ENCODE peak calls at places on chromosome 14, in seven cellular contexts. M is iPS DF 6.9, J is GM23338, G is lung, N is BJ, A is prostate gland, I is fibroblast of the aortic adventitia. Q is an unnamed sample.

GRCh38 chr14:21241218-21241819 is 27.9 kb downstream of the HNRNPC start:
- DNase-seq in J (peak), I (peak), G (no peak), N (no peak), A (no peak), M (no peak), Q (no peak)

GRCh38 chr14:31567651-31568050 is 6.4 kb downstream of the NUBPL start:
- DNase-seq in M (no peak), I (no peak), A (no peak), J (no peak), G (no peak), N (no peak), Q (no peak)

GRCh38 chr14:50045039-50045711 is 71.2 kb downstream of the VCPKMT start:
- DNase-seq in N (peak), G (peak), I (peak), J (no peak), M (no peak), A (peak), Q (peak)

GRCh38 chr14:94123296-94123695 is 6.1 kb downstream of the IFI27L2 start:
- DNase-seq in J (no peak), G (no peak), I (no peak), M (no peak), N (no peak), A (no peak), Q (no peak)

GRCh38 chr14:56796259-56796658 is 14.0 kb downstream of the OTX2 start:
- DNase-seq in I (no peak), A (no peak), G (no peak), M (no peak), J (peak), N (no peak), Q (no peak)

GRCh38 chr14:60753264-60754126 is 18.9 kb downstream of the MNAT1 start:
- DNase-seq in N (no peak), I (no peak), G (no peak), J (no peak), A (no peak), M (no peak), Q (peak)

GRCh38 chr14:46691819-46692218 is 40.2 kb upstream of the RPL10L start:
- DNase-seq in G (no peak), N (no peak), I (no peak), J (no peak), M (no peak), A (peak), Q (no peak)

GRCh38 chr14:47366006-47366405 is 309.4 kb downstream of the MDGA2 start:
- DNase-seq in G (no peak), N (no peak), J (peak), A (no peak), I (no peak), M (no peak), Q (no peak)

GRCh38 chr14:91061309-91061887 is 957 bp upstream of the RPS6KA5 start:
- DNase-seq in G (no peak), A (no peak), I (no peak), J (no peak), N (no peak), M (no peak), Q (no peak)

GRCh38 chr14:52939427-52939826 is 11.4 kb downstream of the FERMT2 start:
- DNase-seq in G (no peak), A (no peak), J (no peak), M (no peak), I (no peak), N (no peak), Q (no peak)

GRCh38 chr14:92850492-92850891 is 56.4 kb downstream of the GOLGA5 start:
- DNase-seq in I (no peak), N (no peak), J (no peak), A (no peak), G (no peak), M (no peak), Q (peak)

GRCh38 chr14:83347874-83348273 is 1814.2 kb upstream of the SEL1L start:
- DNase-seq in J (no peak), G (no peak), A (no peak), M (no peak), I (no peak), N (no peak), Q (no peak)

GRCh38 chr14:101109347-101109638 is 205.8 kb upstream of the RTL1 start:
- DNase-seq in G (peak), I (no peak), N (no peak), J (no peak), A (no peak), M (no peak), Q (no peak)

GRCh38 chr14:77485901-77486678 is 12.5 kb downstream of the ISM2 start:
- DNase-seq in G (no peak), I (peak), A (no peak), M (no peak), J (no peak), N (no peak), Q (no peak)

GRCh38 chr14:84095796-84096195 is 1434.1 kb upstream of the FLRT2 start:
- DNase-seq in I (no peak), G (no peak), M (no peak), N (no peak), A (no peak), J (no peak), Q (no peak)

GRCh38 chr14:23069413-23069806 is 12.1 kb upstream of the CDH24 start:
- DNase-seq in N (no peak), J (no peak), A (no peak), I (no peak), M (no peak), G (no peak), Q (no peak)

GRCh38 chr14:23067847-23068791 is 10.8 kb upstream of the CDH24 start:
- DNase-seq in I (no peak), M (no peak), G (no peak), J (no peak), A (no peak), N (no peak), Q (no peak)

GRCh38 chr14:23066855-23067744 is 9.8 kb upstream of the CDH24 start:
- DNase-seq in J (no peak), G (no peak), M (no peak), I (no peak), N (no peak), A (no peak), Q (no peak)

GRCh38 chr14:23070262-23071129 is 13.2 kb upstream of the CDH24 start:
- DNase-seq in J (no peak), M (no peak), A (no peak), N (no peak), I (no peak), G (no peak), Q (no peak)

DNA sequence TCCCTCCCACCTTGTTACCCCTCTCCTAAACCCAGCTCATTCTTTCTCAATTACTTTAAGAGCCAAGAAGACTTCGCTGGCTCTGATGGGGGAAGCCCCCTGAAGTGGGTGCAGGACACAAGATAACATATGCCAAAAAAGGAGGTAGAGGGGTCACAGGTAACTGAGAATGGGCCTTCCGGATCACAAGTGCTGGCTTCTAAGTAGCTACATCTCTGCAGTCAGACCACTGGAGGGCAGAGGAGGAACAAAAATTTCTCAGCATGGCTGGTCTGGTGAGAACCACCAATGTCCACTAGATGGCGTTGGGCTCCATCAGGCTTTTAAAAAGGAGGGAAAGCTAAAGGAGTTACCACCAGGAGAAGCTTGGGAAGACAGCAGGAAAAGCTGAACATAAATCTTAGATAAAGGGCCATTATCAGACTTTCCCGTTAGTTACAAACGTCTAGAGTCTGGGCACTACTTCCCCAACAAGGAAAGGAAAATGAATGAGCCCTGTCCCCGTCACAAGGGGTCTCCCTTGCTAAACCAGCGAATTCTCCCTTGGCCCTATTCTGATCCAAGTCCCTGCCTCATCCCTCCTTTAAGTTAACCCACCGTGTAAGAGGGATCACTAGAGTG is 11.6 kb upstream of the CDH24 start:
- DNase-seq in N (peak), I (peak), G (peak), J (peak), M (peak), A (peak), Q (peak)
- H3K4me3 ChIP-seq in N (no peak), I (peak), G (no peak), J (peak), M (no peak), A (no peak), Q (no peak)

GRCh38 chr14:33039321-33039720 is 100.6 kb downstream of the NPAS3 start:
- DNase-seq in G (no peak), J (no peak), M (no peak), A (no peak), I (no peak), N (no peak), Q (no peak)

GRCh38 chr14:33035795-33036194 is 97.1 kb downstream of the NPAS3 start:
- DNase-seq in G (no peak), M (no peak), N (no peak), A (no peak), J (no peak), I (no peak), Q (no peak)

DNA sequence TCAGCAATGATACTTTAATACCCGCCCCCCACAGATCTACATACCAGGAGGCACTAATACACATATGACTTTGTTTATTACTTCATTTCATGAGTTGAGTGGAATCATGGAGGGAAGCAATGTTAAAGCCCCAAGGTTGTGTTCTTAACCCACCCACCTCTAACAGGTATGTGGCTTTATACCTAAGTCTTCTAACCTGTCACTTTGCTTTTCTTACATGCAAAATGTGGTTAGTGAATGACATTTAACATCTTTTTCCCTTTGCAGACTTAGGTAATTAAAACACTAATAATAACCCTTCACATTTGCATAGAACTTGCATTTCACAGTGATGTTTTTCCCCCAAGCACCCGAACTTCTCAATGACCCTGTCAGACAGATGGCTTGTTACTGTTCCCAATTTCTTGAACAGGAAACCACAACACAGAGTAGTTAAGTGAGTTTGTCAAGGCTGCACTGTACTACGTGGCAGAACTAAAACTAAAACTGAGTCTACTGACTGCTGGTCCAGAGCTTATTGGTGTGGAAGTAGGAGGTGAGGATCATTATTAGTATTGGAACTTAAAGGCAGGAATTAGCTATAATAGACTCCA is 102.0 kb downstream of the NPAS3 start:
- DNase-seq in A (no peak), I (no peak), G (no peak), J (no peak), N (no peak), M (no peak), Q (no peak)
- H3K4me3 ChIP-seq in A (no peak), I (no peak), G (no peak), J (no peak), N (no peak), M (no peak), Q (no peak)

DNA sequence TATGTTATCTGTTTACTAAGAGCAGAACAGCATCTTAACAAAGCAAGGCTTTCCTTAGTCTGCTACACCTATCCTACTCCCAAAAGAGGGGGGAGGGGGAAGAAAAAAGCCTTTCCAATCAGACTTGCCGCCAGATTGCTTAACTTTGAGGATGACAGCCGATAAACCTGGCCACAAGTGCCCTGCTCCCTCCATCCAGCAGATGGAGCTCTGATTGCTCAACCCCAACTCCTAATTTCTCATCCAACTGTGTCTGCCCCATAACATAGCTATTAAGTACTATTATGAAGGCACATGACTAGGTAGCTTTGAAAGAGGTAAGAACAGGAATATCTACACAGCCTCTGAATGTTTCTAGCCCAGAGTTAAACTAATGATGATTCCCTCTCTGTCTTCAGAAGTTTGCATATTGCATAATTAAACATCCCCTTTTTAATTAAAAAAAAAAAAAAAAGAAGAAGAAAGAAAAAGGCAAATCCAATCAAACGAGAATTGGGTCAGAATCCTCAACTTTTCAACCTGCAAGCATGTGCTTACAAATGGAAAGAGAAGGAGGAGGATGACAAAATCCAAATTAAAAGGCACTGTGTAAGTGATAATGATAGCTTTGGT is 247.4 kb downstream of the GALC start:
- DNase-seq in I (peak), N (no peak), J (peak), M (peak), A (no peak), G (no peak), Q (peak)
- H3K4me3 ChIP-seq in I (no peak), N (no peak), J (no peak), M (no peak), A (no peak), G (no peak), Q (no peak)

DNA sequence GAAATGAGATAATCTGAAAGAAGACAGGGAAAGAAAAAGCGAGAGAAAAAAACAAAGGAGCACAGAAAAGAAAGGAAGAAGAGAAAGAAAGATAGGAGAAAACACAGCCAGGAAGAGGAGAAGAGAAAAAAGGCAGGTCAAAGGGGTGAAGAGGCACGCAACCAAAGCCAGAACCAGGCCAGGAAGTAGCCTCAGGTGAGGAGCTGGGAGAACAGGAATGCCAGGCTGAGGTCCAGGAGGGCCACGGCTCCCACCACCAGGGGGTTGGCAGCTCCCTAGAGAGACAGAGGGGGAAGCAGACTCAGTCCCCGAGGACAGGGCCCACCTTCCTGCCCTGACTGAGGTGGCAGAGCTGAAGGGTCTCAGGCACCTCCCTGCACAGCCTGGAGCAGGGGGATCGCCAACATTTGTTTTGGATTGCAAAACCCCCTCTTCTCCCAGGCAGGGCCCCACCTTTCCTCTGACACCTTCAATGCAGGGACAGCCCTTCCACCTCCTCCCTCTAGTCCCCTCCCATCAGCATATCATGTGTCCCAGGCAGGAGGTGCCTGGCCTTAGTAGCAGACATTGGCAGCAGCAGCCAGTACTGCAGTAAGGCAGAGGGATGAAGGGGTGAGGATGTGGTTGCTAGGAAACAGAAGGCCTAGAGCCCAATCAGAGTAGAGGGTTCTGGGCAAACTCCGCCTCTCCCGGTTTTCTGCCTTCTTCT is 2.0 kb upstream of the AP1G2 start:
- DNase-seq in M (no peak), J (peak), N (no peak), I (no peak), A (no peak), G (no peak), Q (no peak)
- H3K4me3 ChIP-seq in M (no peak), J (peak), N (no peak), I (no peak), A (no peak), G (no peak), Q (no peak)

GRCh38 chr14:99479903-99480855 is 480 bp downstream of the SETD3 start:
- DNase-seq in I (peak), J (peak), N (peak), M (no peak), G (peak), A (peak), Q (peak)
- H3K4me3 ChIP-seq in I (peak), J (peak), N (peak), M (peak), G (peak), A (peak), Q (peak)

GRCh38 chr14:103628684-103629502 is at the start of gene KLC1:
- DNase-seq in M (no peak), I (peak), G (peak), J (peak), N (no peak), A (peak), Q (peak)
- H3K4me3 ChIP-seq in M (peak), I (peak), G (peak), J (peak), N (peak), A (peak), Q (peak)

GRCh38 chr14:24187538-24187915 is 1.1 kb downstream of the IPO4 start:
- DNase-seq in A (no peak), N (no peak), I (no peak), G (no peak), J (no peak), M (no peak), Q (no peak)

GRCh38 chr14:24189059-24189375 is 401 bp upstream of the IPO4 start:
- DNase-seq in N (no peak), G (no peak), I (no peak), A (no peak), J (no peak), M (no peak), Q (no peak)

GRCh38 chr14:24188251-24189058 is at the start of gene IPO4:
- DNase-seq in J (peak), N (peak), A (peak), G (peak), I (peak), M (peak), Q (peak)

GRCh38 chr14:24190416-24190815 is 1.8 kb upstream of the IPO4 start:
- DNase-seq in G (no peak), J (no peak), A (no peak), N (no peak), I (no peak), M (no peak), Q (no peak)

GRCh38 chr14:24189460-24189859 is 844 bp upstream of the IPO4 start:
- DNase-seq in I (no peak), J (no peak), M (no peak), A (no peak), N (no peak), G (no peak), Q (no peak)
- H3K4me3 ChIP-seq in I (no peak), J (no peak), M (no peak), A (no peak), N (no peak), G (no peak), Q (no peak)

Q was measured in body of pancreas.